ENCODE peak calls at places on chromosome 4, in eight cellular contexts. M, T, U, B, X, Q, C and L are unnamed samples. For H3K4me1, the result is how much of the 10 kb centered on the place peaks cover.

GRCh38 chr4:48748949-48749596 is 31.0 kb downstream of the FRYL start:
- DNase-seq in M (peak), T (no peak), U (no peak), B (no peak), X (no peak), Q (no peak), C (no peak), L (no peak)

GRCh38 chr4:156976147-156976546 is 4.5 kb upstream of the PDGFC start:
- DNase-seq in M (peak), T (no peak), U (no peak), B (no peak), X (no peak), Q (no peak), C (peak), L (no peak)

GRCh38 chr4:77776182-77777134 is 42.7 kb downstream of the CNOT6L start:
- DNase-seq in M (peak), T (no peak), U (no peak), B (no peak), X (no peak), Q (no peak), C (peak), L (no peak)

GRCh38 chr4:163534056-163534455 is 39.6 kb downstream of the TMA16 start:
- DNase-seq in M (no peak), T (no peak), U (no peak), B (no peak), X (no peak), Q (no peak), C (no peak), L (no peak)

GRCh38 chr4:71907782-71908181 is 123.9 kb upstream of the GC start:
- DNase-seq in M (no peak), T (no peak), U (no peak), B (no peak), X (no peak), Q (no peak), C (no peak), L (no peak)

GRCh38 chr4:88659061-88659889 is 38.4 kb downstream of the NAP1L5 start:
- DNase-seq in M (peak), T (no peak), U (peak), B (no peak), X (peak), Q (no peak), C (peak), L (no peak)

GRCh38 chr4:155207534-155208257 is 740 bp upstream of the NPY2R start:
- DNase-seq in M (no peak), T (no peak), U (no peak), B (peak), X (no peak), Q (no peak), C (no peak), L (peak)

GRCh38 chr4:4594531-4594930 is 52.7 kb upstream of the STX18 start:
- DNase-seq in M (no peak), T (no peak), U (no peak), B (no peak), X (no peak), Q (no peak), C (no peak), L (no peak)

GRCh38 chr4:13541176-13541604 is 3.1 kb downstream of the NKX3-2 start:
- DNase-seq in M (no peak), T (no peak), U (no peak), B (peak), X (no peak), Q (no peak), C (no peak), L (no peak)
- H3K4me1 ChIP-seq in M (under half), T (half or more), U (under half), B (under half), X (under half), Q (under half), C (under half), L (under half)

GRCh38 chr4:149796381-149796780 is 19.3 kb downstream of the IQCM start:
- DNase-seq in M (no peak), T (no peak), U (no peak), B (no peak), X (no peak), Q (no peak), C (no peak), L (no peak)
- H3K27ac ChIP-seq in M (no peak), T (no peak), U (no peak), B (no peak), X (no peak), Q (no peak), C (no peak), L (no peak)

GRCh38 chr4:10101559-10102192 is 14.9 kb downstream of the WDR1 start:
- DNase-seq in M (no peak), T (no peak), U (no peak), B (no peak), X (no peak), Q (no peak), C (peak), L (peak)
- H3K4me1 ChIP-seq in M (half or more), T (half or more), U (under half), B (under half), X (under half), Q (half or more), C (under half), L (under half)

DNA sequence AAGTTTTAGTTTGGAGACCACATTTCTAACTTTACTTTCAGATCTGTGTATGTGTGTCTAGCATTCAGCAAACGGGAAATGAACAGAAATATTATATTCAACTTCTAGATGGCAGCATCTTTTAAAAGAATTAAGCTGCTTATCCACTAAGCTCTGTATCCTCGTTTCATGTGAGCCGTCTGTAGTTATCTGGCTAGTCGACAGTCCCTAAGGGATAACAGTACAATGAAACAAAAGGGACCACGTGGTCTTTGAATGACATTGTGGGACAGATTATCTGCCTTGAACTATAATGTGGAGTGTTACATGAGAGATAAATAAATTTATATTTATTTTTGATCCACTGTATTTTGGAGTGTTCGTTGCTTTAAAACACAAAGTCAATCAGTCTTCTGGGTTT is 35.8 kb upstream of the PRSS12 start:
- DNase-seq in M (no peak), T (no peak), U (no peak), B (no peak), X (no peak), Q (no peak), C (no peak), L (no peak)
- H3K27ac ChIP-seq in M (no peak), T (no peak), U (no peak), B (no peak), X (no peak), Q (no peak), C (no peak), L (no peak)

GRCh38 chr4:153426207-153426886 is 39.8 kb upstream of the TMEM131L start:
- DNase-seq in M (peak), T (no peak), U (no peak), B (no peak), X (no peak), Q (no peak), C (peak), L (no peak)
- H3K4me1 ChIP-seq in M (under half), T (under half), U (under half), B (under half), X (under half), Q (under half), C (under half), L (under half)

GRCh38 chr4:5647351-5647750 is 61.0 kb downstream of the EVC2 start:
- DNase-seq in M (no peak), T (no peak), U (no peak), B (no peak), X (no peak), Q (no peak), C (no peak), L (no peak)
- H3K27ac ChIP-seq in M (no peak), T (no peak), U (no peak), B (no peak), X (no peak), Q (no peak), C (no peak), L (no peak)

GRCh38 chr4:26984896-26985295 is 124.3 kb downstream of the STIM2 start:
- DNase-seq in M (no peak), T (no peak), U (no peak), B (no peak), X (no peak), Q (no peak), C (no peak), L (no peak)

GRCh38 chr4:26992657-26993361 is 132.2 kb downstream of the STIM2 start:
- DNase-seq in M (peak), T (no peak), U (peak), B (no peak), X (no peak), Q (no peak), C (peak), L (no peak)

GRCh38 chr4:26991057-26991456 is 130.4 kb downstream of the STIM2 start:
- DNase-seq in M (no peak), T (no peak), U (no peak), B (no peak), X (no peak), Q (no peak), C (no peak), L (no peak)

GRCh38 chr4:26985836-26986235 is 125.2 kb downstream of the STIM2 start:
- DNase-seq in M (no peak), T (no peak), U (no peak), B (no peak), X (no peak), Q (no peak), C (no peak), L (no peak)

GRCh38 chr4:26987191-26987590 is 126.5 kb downstream of the STIM2 start:
- DNase-seq in M (no peak), T (no peak), U (no peak), B (no peak), X (no peak), Q (no peak), C (no peak), L (no peak)
- H3K4me1 ChIP-seq in M (under half), T (under half), U (under half), B (under half), X (under half), Q (under half), C (under half), L (under half)